ENCODE peak calls at places on chromosomes 12 and 14, in four cellular contexts. R is HepG2, E is K562, Q is H1. V is an unnamed sample.

GRCh38 chr14:75959031-75959430 is 22.8 kb downstream of the TGFB3 start:
- DNase-seq in R (no peak), E (no peak), Q (no peak), V (no peak)

GRCh38 chr14:103520657-103521437 is 1.8 kb downstream of the CKB start:
- DNase-seq in E (peak; percentile 88), R (no peak), Q (no peak), V (peak; percentile 81)

GRCh38 chr14:106605548-106606448 is 1079.4 kb downstream of the TMEM121 start:
- DNase-seq in E (peak; percentile 59), R (peak; percentile 31), Q (no peak), V (no peak)

GRCh38 chr14:57583396-57583795 is 89.7 kb upstream of the CCDC198 start:
- DNase-seq in E (no peak), R (no peak), Q (no peak), V (no peak)

GRCh38 chr12:131095826-131096680 is 142.3 kb downstream of the ADGRD1 start:
- DNase-seq in Q (no peak), E (no peak), R (no peak), V (no peak)

GRCh38 chr14:64823305-64823985 is 56.3 kb downstream of the SPTB start:
- DNase-seq in R (peak; percentile 40), E (peak; percentile 77), Q (peak; percentile 41), V (peak; percentile 78)

GRCh38 chr14:67253076-67253635 is 11.9 kb downstream of the PALS1 start:
- DNase-seq in E (no peak), R (no peak), Q (no peak), V (no peak)

GRCh38 chr12:103495783-103496456 is at the start of gene C12orf42:
- DNase-seq in E (peak; percentile 9), R (no peak), Q (no peak), V (peak; percentile 80)

GRCh38 chr12:130064999-130065398 is 97.3 kb upstream of the FZD10 start:
- DNase-seq in E (no peak), Q (no peak), R (no peak), V (no peak)

GRCh38 chr14:105601360-105602242 is 75.2 kb downstream of the TMEM121 start:
- DNase-seq in R (no peak), Q (no peak), E (no peak), V (no peak)

GRCh38 chr12:124852329-124852831 is 11.3 kb downstream of the SCARB1 start:
- DNase-seq in Q (no peak), R (peak; percentile 89), E (no peak), V (no peak)

GRCh38 chr12:90366286-90366685 is 588.7 kb downstream of the CCER1 start:
- DNase-seq in R (no peak), Q (no peak), E (no peak), V (no peak)

DNA sequence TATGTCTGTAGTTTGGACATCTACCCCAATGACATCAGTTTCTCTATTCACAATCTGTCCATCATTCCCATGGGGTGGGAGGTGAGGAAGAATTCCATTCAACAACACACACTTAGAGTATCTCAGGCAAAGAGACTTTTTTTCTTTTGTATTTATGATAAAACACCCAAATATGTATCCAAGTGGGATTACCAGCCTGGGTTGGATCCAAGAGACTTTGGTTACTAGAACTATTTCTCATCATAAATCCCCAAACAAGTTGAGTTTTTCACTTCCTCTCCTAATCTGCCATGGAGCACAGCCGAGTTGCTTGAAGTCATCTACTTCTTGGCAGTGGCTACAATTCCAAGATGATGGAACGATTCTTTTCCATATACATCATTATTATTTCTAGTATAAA is 209.2 kb upstream of the HMGA2 start:
- DNase-seq in R (no peak), Q (no peak), E (no peak), V (no peak)
- TF ChIP-seq RAD21 in R (no peak), Q (no peak), E (no peak), V (no peak)

GRCh38 chr14:30550335-30550734 is 8.6 kb upstream of the G2E3 start:
- DNase-seq in R (no peak), E (no peak), Q (no peak), V (no peak)
- TF ChIP-seq PHF8 in R (no peak), E (no peak), Q (no peak), V (no peak)

GRCh38 chr12:1593232-1594044 is 943 bp downstream of the FBXL14 start:
- DNase-seq in Q (no peak), E (peak; percentile 46), R (no peak), V (no peak)

GRCh38 chr12:1594045-1594294 is 411 bp downstream of the FBXL14 start:
- DNase-seq in Q (no peak), R (no peak), E (peak; percentile 66), V (peak; percentile 67)

GRCh38 chr12:1591543-1591942 is 2.8 kb downstream of the FBXL14 start:
- DNase-seq in E (no peak), R (no peak), Q (no peak), V (no peak)

GRCh38 chr12:1591029-1591428 is 3.4 kb downstream of the FBXL14 start:
- DNase-seq in Q (no peak), E (peak; percentile 29), R (no peak), V (peak; percentile 67)

GRCh38 chr12:1592444-1593231 is 1.7 kb downstream of the FBXL14 start:
- DNase-seq in R (no peak), Q (no peak), E (peak; percentile 64), V (no peak)
- TF ChIP-seq RAD21 in R (no peak), Q (no peak), E (no peak), V (no peak)

DNA sequence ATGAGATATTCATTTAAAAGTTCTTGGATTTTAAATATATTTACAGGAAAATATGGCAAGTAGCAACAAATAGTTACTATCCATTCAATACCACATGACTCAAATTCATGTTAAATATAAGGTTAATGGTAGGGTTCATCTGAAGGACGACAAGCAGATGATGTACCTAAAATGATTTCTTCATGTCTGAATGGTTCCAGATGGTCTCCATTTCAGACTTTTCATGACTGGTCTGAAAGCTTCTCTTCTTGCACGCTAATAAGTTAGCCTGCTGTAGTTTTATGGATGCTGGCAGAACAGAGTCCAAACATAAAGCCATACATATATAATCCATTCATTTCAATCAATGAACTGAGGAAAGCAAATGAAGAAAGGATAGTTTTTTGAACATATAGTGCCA is 257.0 kb upstream of the MGAT4C start:
- DNase-seq in Q (no peak), R (no peak), E (no peak), V (no peak)
- TF ChIP-seq PHF8 in Q (no peak), R (no peak), E (no peak), V (no peak)

DNA sequence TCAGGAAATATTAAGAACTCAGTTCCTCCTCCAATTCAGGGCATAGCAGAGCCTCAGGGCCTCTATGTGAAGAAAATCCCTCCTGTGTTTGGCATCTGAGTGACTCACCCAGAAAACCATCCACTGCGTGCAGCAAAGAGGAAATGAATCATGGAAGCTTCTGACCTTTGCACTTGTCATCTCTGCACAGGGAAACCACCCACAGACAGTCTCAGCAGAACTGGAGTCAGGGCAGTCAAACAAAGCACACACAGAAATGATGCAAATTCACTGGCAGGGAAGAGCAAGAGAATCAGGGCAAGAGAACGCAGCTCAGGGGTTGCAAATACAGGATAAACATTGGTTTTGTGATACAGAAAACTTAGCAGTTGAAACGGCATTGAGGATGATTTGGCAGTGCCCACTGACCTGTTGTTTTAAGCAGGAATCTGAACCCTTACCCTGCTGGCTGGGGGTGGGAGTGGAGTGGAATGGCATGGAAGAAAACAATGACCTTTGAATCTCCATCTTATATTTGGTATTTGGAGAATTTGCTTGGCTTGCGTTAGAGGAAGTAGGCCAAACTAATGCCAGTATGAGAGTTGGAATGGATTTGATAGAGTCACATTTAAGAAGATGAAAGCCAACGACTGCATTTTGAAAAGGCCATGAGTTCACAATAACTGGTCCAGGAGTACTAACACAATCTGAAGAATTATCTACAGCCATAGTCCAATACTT is 53.5 kb downstream of the PHLDA1 start:
- DNase-seq in Q (peak; percentile 43), R (peak; percentile 100), E (peak; percentile 82), V (peak; percentile 94)
- TF ChIP-seq RAD21 in Q (no peak), R (peak; percentile 67), E (peak; percentile 13), V (peak; percentile 86)

DNA sequence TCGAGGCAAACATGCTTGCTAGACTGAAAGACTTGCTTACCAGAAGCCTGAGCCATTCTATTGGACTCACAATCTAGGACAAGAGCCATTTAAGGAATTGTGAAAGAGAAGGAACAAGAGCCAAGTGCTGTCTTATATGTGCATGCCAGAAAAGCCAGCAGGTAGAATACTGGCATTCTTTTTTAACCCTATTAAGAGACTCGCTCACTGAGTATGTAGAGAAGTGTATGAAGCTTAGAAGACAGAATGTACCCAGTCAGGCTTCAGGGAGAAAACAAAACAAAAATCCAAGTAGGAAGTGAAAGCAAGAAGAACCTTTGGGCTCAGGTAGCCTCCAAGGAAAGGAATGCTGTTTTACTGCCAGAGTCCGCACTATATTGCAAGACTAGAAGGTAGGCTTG is 65.9 kb downstream of the DCAF5 start:
- DNase-seq in R (no peak), E (no peak), Q (no peak), V (no peak)
- TF ChIP-seq PHF8 in R (no peak), E (no peak), Q (no peak), V (no peak)

GRCh38 chr14:42149609-42150261 is 543.1 kb downstream of the LRFN5 start:
- DNase-seq in E (no peak), Q (no peak), R (no peak), V (no peak)
- TF ChIP-seq RAD21 in E (no peak), Q (no peak), R (no peak), V (no peak)

DNA sequence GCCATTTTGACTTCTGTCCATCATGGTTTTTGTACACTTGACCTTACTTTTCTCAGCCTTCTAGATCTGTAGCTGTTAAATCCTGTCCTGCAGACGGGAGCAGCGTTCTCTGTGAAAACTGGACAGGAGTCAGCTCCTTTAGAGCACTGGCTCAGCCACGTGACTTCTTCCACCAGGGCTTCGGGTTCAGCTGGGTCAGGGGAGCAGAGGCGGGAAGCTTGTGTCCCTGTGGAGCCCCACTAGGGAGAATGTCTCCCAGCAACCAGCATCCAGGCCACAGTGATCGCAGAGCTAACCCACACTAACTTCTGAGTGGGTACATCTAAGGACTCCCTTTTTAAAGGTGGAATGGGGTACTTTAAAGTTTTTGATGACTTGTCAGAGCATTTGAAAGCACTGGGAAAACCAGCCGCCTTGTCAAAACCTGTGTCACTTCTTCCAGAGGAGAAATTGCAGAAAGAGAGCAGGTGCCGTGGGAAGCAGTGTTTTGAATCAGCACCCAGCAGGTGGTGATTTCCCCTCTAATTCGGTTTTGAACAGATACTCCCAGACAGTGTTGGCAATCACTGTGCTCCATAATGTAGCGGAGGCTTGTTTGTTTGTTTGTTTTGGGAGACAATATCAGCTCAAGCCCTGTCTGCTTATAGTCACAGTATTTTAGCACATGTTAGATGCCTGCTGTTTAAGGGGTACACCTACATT is 17.9 kb downstream of the DERA start:
- DNase-seq in E (no peak), R (no peak), Q (no peak), V (no peak)
- TF ChIP-seq PHF8 in E (no peak), R (no peak), Q (no peak), V (no peak)

DNA sequence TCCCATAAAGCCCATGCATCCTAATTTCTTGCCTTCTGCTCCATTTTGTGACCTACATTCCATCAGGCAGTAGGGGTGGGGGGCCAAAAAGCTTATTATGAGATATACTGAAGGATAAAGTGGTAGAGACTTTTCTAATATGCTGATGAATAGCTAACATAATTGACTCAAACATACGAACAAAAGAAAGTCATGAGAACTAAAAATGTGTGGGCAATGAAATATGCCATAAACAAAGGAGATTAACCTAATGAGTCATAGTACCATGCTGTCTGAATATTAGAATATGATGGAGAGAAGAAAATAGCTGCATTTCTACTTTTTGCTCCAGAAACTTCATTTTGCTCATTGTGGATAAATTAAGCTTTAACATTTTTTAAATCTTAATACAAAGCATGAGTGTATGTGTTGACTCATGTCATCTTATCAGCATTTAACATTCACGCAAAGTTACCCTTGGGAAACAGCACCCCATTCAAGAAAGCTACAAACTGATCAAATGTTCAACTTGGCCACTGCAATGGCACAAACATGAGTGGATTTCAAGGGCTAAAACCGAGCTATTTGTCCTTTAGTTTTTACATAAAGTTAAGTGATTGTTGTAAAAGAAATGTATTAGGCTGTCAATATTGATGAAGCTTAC is 64.0 kb upstream of the DIO2 start:
- DNase-seq in Q (no peak), R (no peak), E (no peak), V (no peak)
- TF ChIP-seq RAD21 in Q (no peak), R (no peak), E (no peak), V (no peak)